ENCODE peak calls at places on chromosomes 11 and 22, in six cellular contexts. A, C, R, O, D and E are unnamed samples.

GRCh38 chr11:45436966-45437365 is 150.8 kb upstream of the SYT13 start:
- DNase-seq in R (no peak), D (no peak), C (no peak), A (no peak), O (no peak), E (no peak)

GRCh38 chr22:32558681-32559355 is 84.2 kb downstream of the FBXO7 start:
- DNase-seq in O (no peak), C (no peak), A (no peak), D (peak), R (no peak), E (peak)

GRCh38 chr22:33142282-33142681 is 84.1 kb upstream of the SYN3 start:
- DNase-seq in A (no peak), O (no peak), R (no peak), C (no peak), D (no peak), E (no peak)

GRCh38 chr22:50035976-50036375 is 22.1 kb downstream of the TTLL8 start:
- DNase-seq in R (no peak), A (no peak), O (no peak), D (no peak), C (no peak), E (no peak)

GRCh38 chr22:29330291-29330690 is 14.8 kb upstream of the RASL10A start:
- DNase-seq in R (no peak), A (no peak), C (no peak), O (no peak), D (no peak), E (no peak)

GRCh38 chr11:9139628-9140357 is 48.4 kb upstream of the SCUBE2 start:
- DNase-seq in D (no peak), R (no peak), C (no peak), O (no peak), A (no peak), E (no peak)

GRCh38 chr11:67264886-67265632 is 1.2 kb upstream of the GRK2 start:
- DNase-seq in A (no peak), O (no peak), R (no peak), D (no peak), C (no peak), E (no peak)

GRCh38 chr22:19405652-19406051 is 25.9 kb downstream of the HIRA start:
- DNase-seq in D (no peak), R (no peak), A (no peak), C (no peak), O (no peak), E (no peak)

GRCh38 chr11:60334005-60334620 is 7.1 kb downstream of the MS4A6E start:
- DNase-seq in R (peak), A (peak), D (peak), C (peak), O (no peak), E (no peak)

GRCh38 chr22:47055461-47055860 is 293.0 kb downstream of the TBC1D22A start:
- DNase-seq in A (no peak), O (no peak), R (no peak), D (no peak), C (no peak), E (no peak)

GRCh38 chr11:111795333-111795985 is 29.3 kb upstream of the PPP2R1B start:
- DNase-seq in A (no peak), C (no peak), D (no peak), R (no peak), O (no peak), E (no peak)

GRCh38 chr11:134026655-134027343 is 42.1 kb upstream of the JAM3 start:
- DNase-seq in O (no peak), C (no peak), D (no peak), R (no peak), A (no peak), E (no peak)

GRCh38 chr11:70671083-70671482 is 272.8 kb downstream of the CTTN start:
- DNase-seq in D (no peak), R (no peak), O (no peak), C (no peak), A (no peak), E (no peak)

GRCh38 chr11:65912840-65913239 is 6.0 kb downstream of the C11orf68 start:
- DNase-seq in C (no peak), D (no peak), A (no peak), O (no peak), R (no peak), E (no peak)

GRCh38 chr22:48477031-48477721 is 1350.5 kb downstream of the BRD1 start:
- DNase-seq in A (no peak), O (peak), R (no peak), D (no peak), C (no peak), E (peak)

GRCh38 chr22:45475063-45475747 is 27.5 kb upstream of the FBLN1 start:
- DNase-seq in O (no peak), R (no peak), C (no peak), A (no peak), D (no peak), E (no peak)